ENCODE peak calls at places on chromosomes 12 and 14, in eight cellular contexts. B is HFF-Myc; K is mesothelial cell of epicardium; J is CD4-positive, alpha-beta T cell; Z is MCF 10A; M is colonic mucosa; R is left lung; V is ovary. N is an unnamed sample.

GRCh38 chr14:96065661-96066459 is 26.7 kb downstream of the C14orf132 start:
- DNase-seq in M (no peak), V (no peak), K (no peak), B (no peak), J (no peak), R (no peak), Z (no peak), N (no peak)

GRCh38 chr12:77031745-77032144 is 33.6 kb downstream of the E2F7 start:
- DNase-seq in R (no peak), Z (peak; percentile 58), V (no peak), M (no peak), J (no peak), B (no peak), K (no peak), N (no peak)

GRCh38 chr12:129873458-129873857 is 30.4 kb downstream of the TMEM132D start:
- DNase-seq in B (no peak), R (no peak), Z (no peak), J (no peak), M (no peak), K (no peak), V (no peak), N (no peak)

GRCh38 chr12:12533238-12533829 is 29.3 kb downstream of the DUSP16 start:
- DNase-seq in M (peak; percentile 75), B (no peak), J (no peak), V (peak; percentile 74), R (peak; percentile 66), Z (peak; percentile 59), K (peak; percentile 56), N (no peak)

GRCh38 chr14:92121207-92121669 is 268 bp downstream of the NDUFB1 start:
- DNase-seq in J (no peak), K (peak; percentile 30), M (no peak), Z (no peak), V (no peak), B (no peak), R (peak; percentile 43), N (no peak)

GRCh38 chr14:104919993-104920315 is 4.7 kb upstream of the PLD4 start:
- DNase-seq in M (no peak), J (no peak), V (no peak), K (no peak), B (no peak), Z (no peak), R (no peak), N (no peak)

GRCh38 chr14:52155656-52156213 is 86.9 kb upstream of the NID2 start:
- DNase-seq in B (no peak), M (no peak), K (no peak), Z (no peak), J (no peak), V (no peak), R (no peak), N (no peak)

GRCh38 chr12:1360812-1361211 is 233.6 kb downstream of the FBXL14 start:
- DNase-seq in M (no peak), K (no peak), V (no peak), R (no peak), J (no peak), B (no peak), Z (no peak), N (no peak)

GRCh38 chr12:65450610-65451009 is 172.1 kb downstream of the MSRB3 start:
- DNase-seq in J (no peak), V (no peak), B (no peak), K (no peak), M (no peak), Z (no peak), R (no peak), N (no peak)

GRCh38 chr12:94875525-94875924 is 128.0 kb downstream of the NDUFA12 start:
- DNase-seq in R (no peak), J (no peak), V (no peak), B (peak; percentile 2), Z (peak; percentile 47), M (no peak), K (no peak), N (no peak)

GRCh38 chr12:48105321-48105866 is 485 bp downstream of the SENP1 start:
- DNase-seq in V (no peak), Z (no peak), R (no peak), K (peak; percentile 29), B (no peak), J (peak; percentile 4), M (no peak), N (no peak)

GRCh38 chr14:81516941-81517797 is 16.5 kb downstream of the SEL1L start:
- DNase-seq in B (no peak), Z (no peak), M (peak; percentile 63), R (no peak), K (no peak), J (no peak), V (peak; percentile 33), N (no peak)

GRCh38 chr14:94180655-94181271 is 6.6 kb downstream of the PPP4R4 start:
- DNase-seq in J (no peak), B (peak; percentile 15), K (no peak), M (no peak), R (no peak), V (no peak), Z (peak; percentile 55), N (no peak)

GRCh38 chr14:76376001-76376404 is at the start of gene ESRRB:
- DNase-seq in J (no peak), M (no peak), B (no peak), R (no peak), Z (no peak), K (no peak), V (no peak), N (no peak)

GRCh38 chr12:77645966-77646598 is 184.6 kb upstream of the NAV3 start:
- DNase-seq in B (no peak), J (no peak), R (no peak), V (no peak), Z (no peak), M (no peak), K (no peak), N (no peak)

GRCh38 chr12:121038861-121039654 is at the start of gene OASL:
- DNase-seq in M (peak; percentile 68), J (peak; percentile 71), R (peak; percentile 62), B (no peak), Z (peak; percentile 83), K (no peak), V (no peak), N (peak; percentile 74)

GRCh38 chr14:40656301-40656700 is 950.4 kb upstream of the LRFN5 start:
- DNase-seq in M (no peak), V (no peak), J (no peak), Z (no peak), R (no peak), K (no peak), B (no peak), N (no peak)

GRCh38 chr12:58804749-58805148 is 115.6 kb downstream of the LRIG3 start:
- DNase-seq in R (no peak), Z (peak; percentile 24), M (no peak), J (no peak), K (no peak), B (no peak), V (no peak), N (no peak)

GRCh38 chr14:92026548-92027190 is 13.2 kb downstream of the TRIP11 start:
- DNase-seq in K (no peak), R (no peak), V (no peak), M (no peak), Z (no peak), J (no peak), B (no peak), N (no peak)

GRCh38 chr12:88310069-88310468 is 168.0 kb downstream of the TMTC3 start:
- DNase-seq in R (no peak), V (no peak), M (no peak), Z (peak; percentile 82), K (no peak), B (peak; percentile 33), J (no peak), N (no peak)

GRCh38 chr12:38141861-38142260 is 174.7 kb upstream of the ALG10B start:
- DNase-seq in Z (no peak), B (no peak), K (no peak), R (no peak), M (no peak), V (no peak), J (no peak), N (no peak)

GRCh38 chr14:101491841-101492240 is 69.5 kb upstream of the DIO3 start:
- DNase-seq in B (no peak), V (peak; percentile 12), M (no peak), Z (no peak), K (no peak), J (no peak), R (peak; percentile 13), N (no peak)

GRCh38 chr12:68189766-68190700 is 30.5 kb upstream of the IFNG start:
- DNase-seq in K (no peak), B (no peak), Z (peak; percentile 67), R (no peak), M (no peak), V (no peak), J (peak; percentile 17), N (no peak)

GRCh38 chr14:75725481-75725880 is 64.4 kb downstream of the TTLL5 start:
- DNase-seq in Z (no peak), B (no peak), V (no peak), J (no peak), K (no peak), R (no peak), M (no peak), N (no peak)

GRCh38 chr14:95487669-95488084 is 28.8 kb downstream of the SYNE3 start:
- DNase-seq in K (no peak), R (no peak), V (no peak), B (no peak), J (no peak), M (no peak), Z (no peak), N (no peak)

GRCh38 chr12:57719777-57720605 is 18.6 kb downstream of the AGAP2 start:
- DNase-seq in M (no peak), K (no peak), Z (no peak), B (no peak), R (no peak), V (no peak), J (no peak), N (no peak)

GRCh38 chr14:88563845-88564244 is 1.0 kb downstream of the ZC3H14 start:
- DNase-seq in M (no peak), K (no peak), B (no peak), V (no peak), Z (no peak), J (no peak), R (no peak), N (no peak)

GRCh38 chr12:54213084-54213483 is 24.3 kb upstream of the SMUG1 start:
- DNase-seq in R (no peak), K (no peak), J (no peak), Z (no peak), V (no peak), B (no peak), M (no peak), N (no peak)
- TF ChIP-seq CTCF in R (no peak), K (no peak), J (no peak), Z (no peak), V (no peak), B (peak; percentile 12), M (no peak), N (no peak)

GRCh38 chr12:39272934-39273770 is 169.8 kb downstream of the KIF21A start:
- DNase-seq in V (no peak), J (no peak), Z (peak; percentile 67), K (no peak), R (no peak), M (peak; percentile 45), B (peak; percentile 2), N (no peak)
- TF ChIP-seq CTCF in V (no peak), J (peak; percentile 76), Z (peak; percentile 61), K (peak; percentile 88), R (peak; percentile 67), M (peak; percentile 68), B (peak; percentile 51), N (peak; percentile 74)

GRCh38 chr14:64761441-64762043 is 57.3 kb downstream of the PLEKHG3 start:
- DNase-seq in Z (no peak), B (no peak), M (no peak), V (peak; percentile 62), R (peak; percentile 40), J (no peak), K (no peak), N (no peak)
- TF ChIP-seq CTCF in Z (peak; percentile 28), B (no peak), M (no peak), V (no peak), R (no peak), J (no peak), K (peak; percentile 18), N (no peak)

GRCh38 chr14:90368946-90369721 is 27.7 kb upstream of the CALM1 start:
- DNase-seq in V (no peak), J (no peak), B (peak; percentile 55), K (no peak), R (no peak), Z (peak; percentile 21), M (peak; percentile 46), N (no peak)
- TF ChIP-seq CTCF in V (no peak), J (peak; percentile 74), B (no peak), K (no peak), R (no peak), Z (peak; percentile 12), M (no peak), N (no peak)

N was measured in CD14-positive monocyte.